ENCODE peak calls at places on chromosomes 11 and 22, in six cellular contexts. R is spleen; O is CD8-positive, alpha-beta T cell; Z is AG04450; X is cardiac muscle cell; S is right lobe of liver. E is an unnamed sample. For H3K27me3, the result is how much of the 10 kb centered on the place peaks cover.

GRCh38 chr11:62001450-62002178 is 34.2 kb upstream of the FTH1 start:
- DNase-seq in O (no peak), S (peak), Z (no peak), X (peak), R (no peak), E (no peak)

GRCh38 chr11:65182258-65183170 is 786 bp downstream of the CAPN1 start:
- DNase-seq in R (peak), O (no peak), S (peak), X (peak), Z (no peak), E (no peak)

GRCh38 chr11:129211397-129211796 is 19.3 kb upstream of the ARHGAP32 start:
- DNase-seq in Z (no peak), X (no peak), O (no peak), R (no peak), S (no peak), E (no peak)

GRCh38 chr22:37077802-37078448 is 26.4 kb downstream of the KCTD17 start:
- DNase-seq in Z (peak), O (peak), S (peak), X (peak), R (peak), E (no peak)

GRCh38 chr11:102946237-102946636 is 9.3 kb downstream of the MMP13 start:
- DNase-seq in X (no peak), O (no peak), Z (no peak), S (no peak), R (no peak), E (no peak)

GRCh38 chr11:62680825-62681240 is 2.0 kb upstream of the UBXN1 start:
- DNase-seq in X (peak), O (peak), S (peak), Z (peak), R (no peak), E (no peak)

GRCh38 chr11:43920598-43921419 is 21.6 kb upstream of the C11orf96 start:
- DNase-seq in Z (peak), X (no peak), O (no peak), S (no peak), R (no peak), E (peak)

GRCh38 chr11:121829159-121829643 is 286.8 kb downstream of the BLID start:
- DNase-seq in S (no peak), R (no peak), X (no peak), Z (peak), O (no peak), E (peak)

GRCh38 chr11:70144262-70144661 is 58.8 kb upstream of the FADD start:
- DNase-seq in R (no peak), X (no peak), S (no peak), Z (no peak), O (no peak), E (no peak)

GRCh38 chr11:8218840-8219239 is 44.8 kb downstream of the LMO1 start:
- DNase-seq in X (no peak), R (no peak), O (no peak), Z (no peak), S (no peak), E (no peak)

GRCh38 chr11:30889116-30889765 is 303.1 kb upstream of the MPPED2 start:
- DNase-seq in O (no peak), R (no peak), S (no peak), Z (no peak), X (no peak), E (no peak)

GRCh38 chr11:131025020-131025419 is 108.7 kb upstream of the SNX19 start:
- DNase-seq in X (peak), O (no peak), R (no peak), Z (peak), S (no peak), E (no peak)
- TF ChIP-seq CTCF in X (peak), O (no peak), R (no peak), Z (peak), S (no peak), E (peak)

DNA sequence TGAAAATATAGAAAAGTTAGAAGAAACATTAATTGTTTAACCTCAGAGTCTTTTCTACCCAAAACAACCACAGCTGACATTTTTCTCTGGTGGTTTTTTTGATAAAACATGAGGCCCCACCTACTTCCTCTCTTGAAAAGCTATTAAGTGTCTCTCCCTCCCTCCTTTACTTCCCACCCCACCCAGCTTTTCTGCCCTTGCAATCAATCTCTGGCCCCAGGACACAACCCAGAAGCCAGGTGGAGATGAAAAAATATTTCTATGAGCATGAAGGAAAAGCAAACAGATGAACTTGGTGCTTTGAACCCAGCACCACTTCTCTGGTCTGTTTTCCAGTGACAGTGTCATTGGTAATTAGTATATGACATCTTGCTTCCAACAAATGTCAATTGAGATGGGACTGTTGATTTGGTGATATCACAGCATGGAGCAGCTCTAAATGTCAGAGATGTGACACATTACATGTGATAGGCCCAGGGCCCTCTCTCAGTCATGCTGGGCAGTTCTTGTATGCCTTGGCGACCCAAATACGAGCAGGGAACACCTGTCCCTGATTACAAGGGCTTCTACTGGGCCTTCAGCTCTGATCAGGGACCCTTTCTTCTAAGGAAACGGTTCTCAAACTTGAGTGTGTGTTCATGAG is 23.9 kb upstream of the TMPRSS13 start:
- DNase-seq in Z (no peak), R (peak), S (no peak), X (no peak), O (peak), E (no peak)
- H3K27me3 ChIP-seq in Z (under half), R (under half), S (under half), X (under half), O (under half), E (under half)

GRCh38 chr22:19879996-19880785 is 25.5 kb upstream of the GNB1L start:
- DNase-seq in Z (no peak), R (peak), O (no peak), S (peak), X (no peak), E (no peak)
- H3K4me3 ChIP-seq in Z (no peak), R (no peak), O (no peak), S (no peak), X (no peak), E (peak)

GRCh38 chr11:72042059-72042425 is 38.3 kb downstream of the NUMA1 start:
- DNase-seq in X (no peak), Z (no peak), R (no peak), S (no peak), O (no peak), E (no peak)

GRCh38 chr11:72038491-72038890 is 39.8 kb downstream of the IL18BP start:
- DNase-seq in S (no peak), O (no peak), R (no peak), X (no peak), Z (peak), E (peak)

GRCh38 chr11:72041364-72042058 is 38.8 kb downstream of the NUMA1 start:
- DNase-seq in Z (peak), R (peak), O (peak), X (peak), S (peak), E (peak)

GRCh38 chr11:72039108-72039850 is 40.6 kb downstream of the IL18BP start:
- DNase-seq in R (no peak), X (peak), O (no peak), S (no peak), Z (peak), E (no peak)

GRCh38 chr11:72040497-72041363 is 39.6 kb downstream of the NUMA1 start:
- DNase-seq in R (peak), Z (peak), X (peak), S (peak), O (peak), E (peak)
- TF ChIP-seq CTCF in R (no peak), Z (no peak), X (no peak), S (no peak), O (no peak), E (no peak)

GRCh38 chr11:45532552-45532951 is 132.9 kb downstream of the CHST1 start:
- DNase-seq in S (no peak), R (no peak), Z (no peak), X (no peak), O (no peak), E (no peak)

GRCh38 chr11:45535033-45535432 is 130.4 kb downstream of the CHST1 start:
- DNase-seq in R (no peak), X (no peak), O (no peak), S (no peak), Z (no peak), E (no peak)

GRCh38 chr11:45537617-45538016 is 127.8 kb downstream of the CHST1 start:
- DNase-seq in O (no peak), S (no peak), X (no peak), Z (no peak), R (no peak), E (no peak)

GRCh38 chr11:45530776-45531175 is 134.6 kb downstream of the CHST1 start:
- DNase-seq in X (no peak), S (no peak), Z (no peak), O (no peak), R (no peak), E (no peak)

DNA sequence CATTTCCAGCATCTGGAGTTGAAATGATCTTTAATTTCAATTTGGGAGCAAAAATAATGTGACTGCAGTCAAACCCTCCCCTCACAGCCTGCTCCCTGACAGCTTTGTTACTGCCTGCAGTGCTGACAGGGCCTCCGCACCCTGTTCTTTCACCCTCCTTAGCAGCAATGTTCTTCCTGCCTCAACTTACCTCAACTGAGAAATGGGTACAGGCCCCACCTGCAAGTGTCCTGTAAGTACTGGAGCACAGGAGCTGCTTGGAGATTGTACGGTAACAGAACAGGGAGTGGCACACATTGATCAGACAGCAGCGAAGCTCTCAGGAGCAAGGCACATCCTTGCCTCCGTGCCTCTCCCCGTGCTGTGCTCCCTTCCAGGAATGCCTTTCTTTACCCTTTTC is 131.3 kb downstream of the CHST1 start:
- DNase-seq in Z (no peak), R (no peak), S (no peak), X (no peak), O (no peak), E (no peak)
- H3K27me3 ChIP-seq in Z (under half), R (under half), S (under half), X (under half), O (under half), E (under half)

DNA sequence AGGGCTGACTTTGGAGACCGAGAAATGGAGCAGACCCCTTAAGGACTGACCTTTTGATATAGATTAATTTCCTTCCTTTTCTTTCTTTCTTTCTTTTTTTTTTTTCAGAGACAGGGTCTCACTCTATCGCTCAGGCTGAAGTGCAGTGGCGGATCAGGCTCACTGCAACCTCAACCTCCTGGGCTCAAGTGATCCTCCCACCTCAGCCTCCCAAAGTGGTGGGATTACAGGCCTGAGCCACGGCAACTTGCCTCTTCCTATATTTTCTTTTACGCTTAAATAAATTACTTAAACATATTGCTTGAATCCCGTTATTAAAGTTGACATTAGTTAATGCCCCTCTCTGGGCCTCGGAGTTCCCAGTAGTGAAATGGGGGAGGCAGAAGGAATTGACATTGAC is 350 bp upstream of the KCTD14 start:
- DNase-seq in O (no peak), X (no peak), Z (no peak), S (no peak), R (no peak), E (no peak)
- H3K4me3 ChIP-seq in O (no peak), X (peak), Z (peak), S (peak), R (peak), E (peak)

DNA sequence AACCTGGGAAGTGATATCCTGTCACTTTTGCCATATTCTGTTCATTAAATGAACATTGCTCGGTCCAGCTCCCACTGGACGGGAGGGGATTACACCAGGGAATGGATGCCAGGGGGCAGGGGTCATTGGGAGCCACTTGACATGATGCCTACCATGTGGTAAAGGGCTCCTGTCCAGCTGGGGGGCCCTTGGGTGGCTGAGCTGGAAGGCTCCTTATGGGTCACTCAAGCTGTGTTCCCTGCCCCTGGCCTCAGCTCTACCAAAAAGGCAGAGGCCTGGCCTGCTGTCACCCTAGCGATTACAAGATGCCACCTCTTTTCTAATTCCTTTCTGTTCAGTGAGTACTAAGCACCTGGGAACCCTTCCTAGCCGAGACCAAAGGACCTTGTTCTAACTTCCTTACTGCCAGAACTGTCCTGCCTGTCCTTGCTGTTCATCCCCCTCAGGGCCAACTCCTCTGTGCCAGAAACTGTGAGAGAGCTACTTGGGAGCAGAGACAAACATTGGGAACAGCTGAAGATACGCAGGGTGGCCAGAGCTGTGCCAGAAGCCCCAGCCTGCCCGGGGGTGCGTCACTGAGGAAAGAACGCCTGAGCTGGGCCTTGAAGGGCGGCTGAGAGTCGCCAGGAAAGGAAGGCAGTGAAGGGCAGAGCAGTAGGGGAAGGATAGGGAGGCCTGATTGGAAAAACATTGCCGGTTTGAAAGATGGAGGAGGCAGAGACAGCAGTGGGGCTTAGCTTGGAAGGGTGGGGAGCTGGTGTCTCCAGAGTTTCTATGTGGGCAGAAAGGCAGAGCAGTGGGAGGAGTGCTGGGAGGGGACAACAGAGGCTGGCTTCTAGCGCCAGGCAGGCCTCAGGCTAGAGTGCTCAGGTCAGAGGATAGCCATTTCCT is 12.7 kb upstream of the UVRAG start:
- DNase-seq in O (no peak), Z (no peak), X (no peak), R (peak), S (peak), E (no peak)
- TF ChIP-seq CTCF in O (no peak), Z (no peak), X (no peak), R (no peak), S (no peak), E (no peak)

GRCh38 chr22:39123811-39124668 is 27.0 kb downstream of the APOBEC3H start:
- DNase-seq in R (peak), S (no peak), X (peak), Z (no peak), O (no peak), E (no peak)
- H3K27me3 ChIP-seq in R (under half), S (under half), X (under half), Z (under half), O (under half), E (under half)

GRCh38 chr11:16612801-16613400 is 125.5 kb upstream of the C11orf58 start:
- DNase-seq in X (peak), S (no peak), O (no peak), R (no peak), Z (no peak), E (no peak)

GRCh38 chr11:16611395-16612233 is 126.8 kb upstream of the C11orf58 start:
- DNase-seq in Z (no peak), O (no peak), X (peak), S (no peak), R (no peak), E (no peak)

GRCh38 chr11:16615480-16615879 is 123.0 kb upstream of the C11orf58 start:
- DNase-seq in X (no peak), R (no peak), Z (no peak), S (no peak), O (no peak), E (no peak)

GRCh38 chr11:16612234-16612571 is 126.2 kb upstream of the C11orf58 start:
- DNase-seq in R (no peak), O (no peak), S (no peak), Z (no peak), X (no peak), E (no peak)

DNA sequence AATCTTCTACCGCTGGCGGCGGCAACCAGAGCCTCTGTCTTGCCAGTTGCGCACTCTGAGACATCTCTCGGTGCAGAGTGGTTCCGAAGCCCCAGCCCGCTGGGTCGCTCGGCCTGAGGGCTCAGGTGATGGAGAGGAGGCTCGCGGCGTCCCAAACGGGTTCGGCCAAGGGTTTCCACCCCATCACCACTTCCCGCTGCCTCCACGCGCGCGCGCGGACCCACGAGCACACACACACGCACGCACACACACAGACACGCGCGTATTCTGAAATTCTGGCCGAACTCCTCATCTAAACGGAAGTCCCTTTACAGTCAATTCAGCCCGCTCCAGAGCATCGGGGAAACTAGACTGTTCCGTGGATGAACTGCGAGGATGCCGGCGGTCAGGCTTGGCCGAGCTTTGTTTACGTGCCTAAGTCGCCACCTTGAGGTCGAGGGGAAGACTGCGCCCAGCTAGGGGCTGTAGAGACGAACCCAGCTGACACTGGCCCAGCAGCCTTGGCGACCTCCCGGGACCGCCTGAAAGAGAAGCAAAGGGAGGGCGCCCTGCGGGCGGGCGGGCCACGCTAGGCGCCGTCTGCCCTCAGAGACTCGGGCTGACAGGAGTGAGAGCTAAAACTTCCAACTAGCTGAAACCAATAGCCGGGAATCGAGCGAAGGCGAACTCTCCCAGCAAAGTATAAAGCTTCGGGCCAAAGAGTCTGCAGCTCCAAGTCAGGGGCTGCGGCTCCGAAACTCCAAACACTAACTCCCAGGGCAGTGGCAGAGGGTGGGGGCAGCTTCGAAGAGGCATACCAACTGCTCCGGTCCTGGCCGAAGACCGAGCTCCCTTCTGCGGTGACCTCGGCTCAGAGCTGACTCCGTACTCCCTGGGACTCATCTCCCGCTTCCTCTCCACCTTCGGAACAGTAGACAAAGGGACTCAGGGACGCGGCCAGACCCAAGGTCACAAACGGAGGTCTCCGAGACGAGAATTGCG is 124.8 kb upstream of the C11orf58 start:
- DNase-seq in O (peak), S (peak), Z (peak), X (peak), R (peak), E (no peak)
- H3K4me3 ChIP-seq in O (peak), S (peak), Z (peak), X (peak), R (peak), E (peak)

DNA sequence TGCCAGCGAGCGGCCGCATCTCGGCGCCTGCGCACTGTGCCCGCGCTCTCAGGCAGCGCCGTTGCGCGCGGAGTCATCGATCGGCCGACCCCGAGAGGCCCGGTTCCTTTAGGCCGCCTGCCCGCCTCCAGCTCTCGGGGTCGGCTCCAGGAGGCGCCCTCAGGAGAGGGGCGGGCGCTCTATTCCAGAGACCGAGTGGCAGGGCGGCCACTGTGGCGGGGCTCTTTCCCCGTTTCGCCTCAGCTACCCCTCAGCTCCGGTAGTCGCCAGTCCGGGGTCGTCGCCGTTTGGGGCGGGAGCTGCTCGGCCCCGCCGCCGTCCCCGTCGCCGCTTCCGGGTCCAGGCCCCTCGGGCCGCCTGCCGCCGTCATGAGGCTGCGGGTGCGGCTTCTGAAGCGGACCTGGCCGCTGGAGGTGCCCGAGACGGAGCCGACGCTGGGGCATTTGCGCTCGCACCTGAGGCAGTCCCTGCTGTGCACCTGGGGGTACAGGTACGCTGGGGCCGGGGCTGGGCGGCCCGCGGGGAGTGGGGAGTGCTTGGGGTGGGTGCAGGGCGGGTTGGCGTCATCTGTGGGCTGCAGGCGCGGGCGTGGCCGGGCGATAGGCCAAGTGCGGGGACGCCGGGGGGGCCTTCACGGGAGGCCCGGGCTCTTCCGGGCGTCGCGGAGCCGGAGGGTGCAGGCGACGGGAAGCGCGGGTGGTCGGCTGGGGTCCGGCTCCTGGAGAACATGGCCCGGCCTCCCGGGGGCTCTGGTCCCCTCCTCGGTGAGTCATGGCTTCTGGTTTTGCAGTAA is at the start of gene FBXO7:
- DNase-seq in R (peak), O (peak), S (peak), Z (peak), X (peak), E (peak)
- TF ChIP-seq CTCF in R (peak), O (peak), S (peak), Z (peak), X (peak), E (peak)